ENCODE peak calls at places on chromosomes 1 and 21, in six cellular contexts. One of them, this sample, is unnamed. For H3K4me1, the result is how much of the 10 kb centered on the place peaks cover.

GRCh38 chr1:66618390-66618789 is 84.4 kb downstream of the SGIP1 start:
- DNase-seq in hepatocyte: no peak
- DNase-seq in HepG2: no peak
- DNase-seq in SJSA1: no peak
- DNase-seq in tibial artery: no peak
- DNase-seq in suprapubic skin: no peak
- DNase-seq in this sample: no peak

GRCh38 chr21:39281207-39281606 is 32.2 kb downstream of the BRWD1 start:
- DNase-seq in suprapubic skin: no peak
- DNase-seq in hepatocyte: no peak
- DNase-seq in SJSA1: no peak
- DNase-seq in tibial artery: no peak
- DNase-seq in HepG2: no peak
- DNase-seq in this sample: no peak

GRCh38 chr1:205343431-205344009 is 13.2 kb downstream of the KLHDC8A start:
- DNase-seq in hepatocyte: peak
- DNase-seq in SJSA1: no peak
- DNase-seq in tibial artery: no peak
- DNase-seq in HepG2: no peak
- DNase-seq in suprapubic skin: no peak
- DNase-seq in this sample: no peak

GRCh38 chr1:201214886-201215285 is 24.3 kb downstream of the IGFN1 start:
- DNase-seq in SJSA1: peak
- DNase-seq in suprapubic skin: peak
- DNase-seq in hepatocyte: no peak
- DNase-seq in HepG2: no peak
- DNase-seq in tibial artery: no peak
- DNase-seq in this sample: no peak

GRCh38 chr1:54302951-54303843 is 103.0 kb downstream of the SSBP3 start:
- DNase-seq in tibial artery: no peak
- DNase-seq in HepG2: no peak
- DNase-seq in hepatocyte: no peak
- DNase-seq in suprapubic skin: no peak
- DNase-seq in SJSA1: no peak
- DNase-seq in this sample: no peak

GRCh38 chr1:67459068-67459467 is 28.9 kb upstream of the SERBP1 start:
- DNase-seq in hepatocyte: no peak
- DNase-seq in suprapubic skin: no peak
- DNase-seq in SJSA1: no peak
- DNase-seq in HepG2: no peak
- DNase-seq in tibial artery: no peak
- DNase-seq in this sample: no peak

GRCh38 chr1:43007377-43008105 is 48.9 kb upstream of the SLC2A1 start:
- DNase-seq in HepG2: no peak
- DNase-seq in tibial artery: no peak
- DNase-seq in SJSA1: no peak
- DNase-seq in suprapubic skin: no peak
- DNase-seq in hepatocyte: peak
- DNase-seq in this sample: no peak

GRCh38 chr1:7120863-7121621 is 335.8 kb downstream of the CAMTA1 start:
- DNase-seq in tibial artery: no peak
- DNase-seq in suprapubic skin: peak
- DNase-seq in HepG2: no peak
- DNase-seq in SJSA1: no peak
- DNase-seq in hepatocyte: no peak
- DNase-seq in this sample: no peak

GRCh38 chr1:208177656-208178055 is 66.5 kb downstream of the PLXNA2 start:
- DNase-seq in hepatocyte: peak
- DNase-seq in tibial artery: no peak
- DNase-seq in HepG2: no peak
- DNase-seq in SJSA1: no peak
- DNase-seq in suprapubic skin: no peak
- DNase-seq in this sample: no peak

GRCh38 chr1:236103646-236104218 is 38.6 kb upstream of the GPR137B start:
- DNase-seq in tibial artery: peak
- DNase-seq in HepG2: peak
- DNase-seq in SJSA1: no peak
- DNase-seq in hepatocyte: peak
- DNase-seq in suprapubic skin: no peak
- DNase-seq in this sample: no peak

GRCh38 chr1:35857830-35858229 is 25.2 kb upstream of the AGO1 start:
- DNase-seq in SJSA1: no peak
- DNase-seq in tibial artery: no peak
- DNase-seq in suprapubic skin: no peak
- DNase-seq in hepatocyte: peak
- DNase-seq in HepG2: no peak
- DNase-seq in this sample: no peak

GRCh38 chr1:48536477-48536876 is 64.5 kb upstream of the SPATA6 start:
- DNase-seq in SJSA1: no peak
- DNase-seq in suprapubic skin: no peak
- DNase-seq in hepatocyte: no peak
- DNase-seq in tibial artery: no peak
- DNase-seq in HepG2: no peak
- DNase-seq in this sample: no peak

GRCh38 chr1:79899914-79900313 is 893.4 kb upstream of the ADGRL4 start:
- DNase-seq in SJSA1: no peak
- DNase-seq in suprapubic skin: no peak
- DNase-seq in tibial artery: no peak
- DNase-seq in HepG2: no peak
- DNase-seq in hepatocyte: no peak
- DNase-seq in this sample: no peak

GRCh38 chr21:45404726-45405270 is at the start of gene COL18A1:
- DNase-seq in tibial artery: no peak
- DNase-seq in hepatocyte: peak
- DNase-seq in suprapubic skin: no peak
- DNase-seq in HepG2: no peak
- DNase-seq in SJSA1: no peak
- DNase-seq in this sample: no peak

GRCh38 chr1:10730985-10731384 is 65.5 kb downstream of the CASZ1 start:
- DNase-seq in tibial artery: no peak
- DNase-seq in suprapubic skin: no peak
- DNase-seq in HepG2: peak
- DNase-seq in SJSA1: no peak
- DNase-seq in hepatocyte: peak
- DNase-seq in this sample: no peak

GRCh38 chr1:54407957-54408700 is 1.9 kb upstream of the SSBP3 start:
- DNase-seq in SJSA1: peak
- DNase-seq in HepG2: no peak
- DNase-seq in tibial artery: peak
- DNase-seq in hepatocyte: no peak
- DNase-seq in suprapubic skin: no peak
- DNase-seq in this sample: no peak

GRCh38 chr1:26378879-26379251 is 6.3 kb upstream of the ZNF683 start:
- DNase-seq in SJSA1: no peak
- DNase-seq in tibial artery: no peak
- DNase-seq in HepG2: no peak
- DNase-seq in suprapubic skin: no peak
- DNase-seq in hepatocyte: no peak
- DNase-seq in this sample: no peak

GRCh38 chr1:26373789-26374188 is 1.2 kb upstream of the ZNF683 start:
- DNase-seq in suprapubic skin: no peak
- DNase-seq in SJSA1: no peak
- DNase-seq in tibial artery: no peak
- DNase-seq in hepatocyte: no peak
- DNase-seq in HepG2: no peak
- DNase-seq in this sample: no peak

GRCh38 chr1:26376050-26376449 is 3.5 kb upstream of the ZNF683 start:
- DNase-seq in HepG2: no peak
- DNase-seq in SJSA1: no peak
- DNase-seq in suprapubic skin: no peak
- DNase-seq in hepatocyte: no peak
- DNase-seq in tibial artery: no peak
- DNase-seq in this sample: no peak

GRCh38 chr1:26375081-26375480 is 2.5 kb upstream of the ZNF683 start:
- DNase-seq in SJSA1: no peak
- DNase-seq in HepG2: no peak
- DNase-seq in hepatocyte: no peak
- DNase-seq in tibial artery: no peak
- DNase-seq in suprapubic skin: no peak
- DNase-seq in this sample: no peak

GRCh38 chr1:26378088-26378878 is 5.7 kb upstream of the ZNF683 start:
- DNase-seq in tibial artery: no peak
- DNase-seq in HepG2: no peak
- DNase-seq in suprapubic skin: no peak
- DNase-seq in SJSA1: peak
- DNase-seq in hepatocyte: peak
- DNase-seq in this sample: no peak
- H3K4me1 ChIP-seq in tibial artery: under half
- H3K4me1 ChIP-seq in HepG2: under half
- H3K4me1 ChIP-seq in suprapubic skin: under half
- H3K4me1 ChIP-seq in SJSA1: under half
- H3K4me1 ChIP-seq in hepatocyte: under half
- H3K4me1 ChIP-seq in this sample: under half

GRCh38 chr1:115461526-115461925 is 123.5 kb upstream of the NGF start:
- DNase-seq in suprapubic skin: no peak
- DNase-seq in hepatocyte: no peak
- DNase-seq in tibial artery: no peak
- DNase-seq in SJSA1: no peak
- DNase-seq in HepG2: no peak
- DNase-seq in this sample: no peak

GRCh38 chr1:115459161-115459560 is 121.1 kb upstream of the NGF start:
- DNase-seq in tibial artery: no peak
- DNase-seq in HepG2: no peak
- DNase-seq in hepatocyte: no peak
- DNase-seq in SJSA1: no peak
- DNase-seq in suprapubic skin: no peak
- DNase-seq in this sample: no peak

GRCh38 chr1:115465802-115466363 is 127.8 kb upstream of the NGF start:
- DNase-seq in HepG2: no peak
- DNase-seq in suprapubic skin: no peak
- DNase-seq in hepatocyte: no peak
- DNase-seq in SJSA1: no peak
- DNase-seq in tibial artery: no peak
- DNase-seq in this sample: no peak

GRCh38 chr1:115463347-115463746 is 125.3 kb upstream of the NGF start:
- DNase-seq in HepG2: no peak
- DNase-seq in tibial artery: no peak
- DNase-seq in SJSA1: no peak
- DNase-seq in hepatocyte: peak
- DNase-seq in suprapubic skin: no peak
- DNase-seq in this sample: no peak

GRCh38 chr1:115462677-115463076 is 124.6 kb upstream of the NGF start:
- DNase-seq in SJSA1: no peak
- DNase-seq in tibial artery: no peak
- DNase-seq in hepatocyte: no peak
- DNase-seq in HepG2: no peak
- DNase-seq in suprapubic skin: no peak
- DNase-seq in this sample: no peak
- H3K27ac ChIP-seq in SJSA1: no peak
- H3K27ac ChIP-seq in tibial artery: no peak
- H3K27ac ChIP-seq in hepatocyte: no peak
- H3K27ac ChIP-seq in HepG2: no peak
- H3K27ac ChIP-seq in suprapubic skin: no peak
- H3K27ac ChIP-seq in this sample: no peak

GRCh38 chr1:77670330-77670729 is 12.1 kb downstream of the ZZZ3 start:
- DNase-seq in tibial artery: no peak
- DNase-seq in suprapubic skin: no peak
- DNase-seq in SJSA1: no peak
- DNase-seq in hepatocyte: no peak
- DNase-seq in HepG2: no peak
- DNase-seq in this sample: no peak
- H3K4me1 ChIP-seq in tibial artery: under half
- H3K4me1 ChIP-seq in suprapubic skin: under half
- H3K4me1 ChIP-seq in SJSA1: under half
- H3K4me1 ChIP-seq in hepatocyte: under half
- H3K4me1 ChIP-seq in HepG2: under half
- H3K4me1 ChIP-seq in this sample: under half

DNA sequence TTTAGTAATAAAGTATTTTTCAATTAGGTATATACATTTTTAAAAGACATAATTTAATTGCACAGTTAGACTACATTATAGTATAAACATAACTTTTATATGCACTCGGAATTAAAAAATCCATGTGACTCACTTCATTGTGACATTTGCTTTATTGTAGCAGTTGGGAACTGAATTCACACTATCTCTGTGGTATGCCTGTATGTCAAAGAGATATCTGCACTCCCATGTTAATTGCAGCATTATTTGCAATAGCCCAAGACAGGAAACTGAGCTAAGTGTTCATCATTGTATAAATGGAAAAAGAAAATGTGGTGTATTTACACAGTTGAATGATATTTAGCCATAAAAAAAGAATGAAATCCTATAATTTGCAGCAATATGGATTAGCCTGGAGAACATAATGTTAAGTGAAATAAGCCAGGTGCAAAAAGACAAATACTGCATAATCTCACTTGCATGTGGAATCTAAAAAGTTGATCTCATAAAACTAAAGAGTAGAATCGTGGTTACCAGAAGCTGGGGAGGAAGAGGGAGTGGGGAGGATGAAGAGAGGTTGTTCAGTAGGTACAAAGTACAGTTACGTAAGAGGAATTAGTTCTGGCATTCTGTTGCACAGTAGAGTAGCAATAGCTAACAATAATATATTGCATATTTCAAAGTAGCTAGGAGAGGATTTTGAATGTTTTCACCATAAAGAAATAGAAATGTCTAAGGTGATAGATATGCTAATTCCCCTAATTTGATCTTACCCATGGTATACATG is 64.8 kb downstream of the DPT start:
- DNase-seq in SJSA1: no peak
- DNase-seq in tibial artery: no peak
- DNase-seq in HepG2: peak
- DNase-seq in hepatocyte: peak
- DNase-seq in suprapubic skin: no peak
- DNase-seq in this sample: no peak
- H3K27ac ChIP-seq in SJSA1: no peak
- H3K27ac ChIP-seq in tibial artery: no peak
- H3K27ac ChIP-seq in HepG2: no peak
- H3K27ac ChIP-seq in hepatocyte: peak
- H3K27ac ChIP-seq in suprapubic skin: no peak
- H3K27ac ChIP-seq in this sample: no peak

GRCh38 chr1:14934867-14935266 is 218.7 kb upstream of the TMEM51 start:
- DNase-seq in SJSA1: no peak
- DNase-seq in tibial artery: no peak
- DNase-seq in suprapubic skin: no peak
- DNase-seq in hepatocyte: no peak
- DNase-seq in HepG2: no peak
- DNase-seq in this sample: no peak
- H3K4me1 ChIP-seq in SJSA1: under half
- H3K4me1 ChIP-seq in tibial artery: under half
- H3K4me1 ChIP-seq in suprapubic skin: under half
- H3K4me1 ChIP-seq in hepatocyte: under half
- H3K4me1 ChIP-seq in HepG2: half or more
- H3K4me1 ChIP-seq in this sample: under half

DNA sequence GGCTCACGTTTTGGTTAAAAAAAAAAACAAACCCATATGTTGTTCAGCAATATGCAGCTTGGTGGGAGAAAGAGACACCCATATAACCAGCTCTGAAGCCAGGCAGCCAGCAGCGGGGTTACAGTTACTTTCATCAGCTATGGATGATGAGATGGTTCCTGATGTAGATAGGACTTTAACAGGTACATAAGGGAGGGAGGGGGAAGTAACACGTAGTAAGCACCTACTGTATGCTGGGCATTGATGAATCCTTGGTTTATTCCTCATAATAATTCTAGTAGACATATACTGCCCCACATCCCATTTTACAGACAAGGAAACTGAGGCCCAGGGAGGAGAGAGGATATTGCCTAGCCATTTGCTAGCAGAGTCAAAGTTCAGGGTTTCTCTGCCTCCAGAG is 2.0 kb downstream of the SLC1A7 start:
- DNase-seq in tibial artery: no peak
- DNase-seq in suprapubic skin: no peak
- DNase-seq in HepG2: no peak
- DNase-seq in SJSA1: no peak
- DNase-seq in hepatocyte: no peak
- DNase-seq in this sample: no peak
- H3K27ac ChIP-seq in tibial artery: peak
- H3K27ac ChIP-seq in suprapubic skin: no peak
- H3K27ac ChIP-seq in HepG2: no peak
- H3K27ac ChIP-seq in SJSA1: no peak
- H3K27ac ChIP-seq in hepatocyte: peak
- H3K27ac ChIP-seq in this sample: no peak